ENCODE peak calls at places on chromosomes 12 and 14, in four cellular contexts. L is uterus, Y is endothelial cell of umbilical vein, K is Peyer's patch. P is an unnamed sample. For H3K4me1, the result is how much of the 10 kb centered on the place peaks cover.

GRCh38 chr14:33588771-33589170 is 362.1 kb downstream of the EGLN3 start:
- DNase-seq in L (no peak), Y (no peak), K (no peak), P (no peak)

GRCh38 chr12:47885012-47885501 is 19.7 kb downstream of the VDR start:
- DNase-seq in L (no peak), Y (no peak), K (no peak), P (no peak)

GRCh38 chr12:104387190-104387589 is 69.6 kb upstream of the CHST11 start:
- DNase-seq in L (no peak), Y (no peak), K (no peak), P (no peak)

GRCh38 chr12:113136128-113136989 is 798 bp upstream of the RASAL1 start:
- DNase-seq in L (no peak), Y (no peak), K (peak), P (peak)

GRCh38 chr12:104514127-104514810 is 57.5 kb downstream of the CHST11 start:
- DNase-seq in L (no peak), Y (no peak), K (no peak), P (no peak)

GRCh38 chr12:102144221-102144620 is 24.2 kb downstream of the PARPBP start:
- DNase-seq in L (no peak), Y (no peak), K (no peak), P (no peak)

GRCh38 chr14:68173227-68173972 is 353.8 kb downstream of the RAD51B start:
- DNase-seq in L (no peak), Y (no peak), K (no peak), P (no peak)

GRCh38 chr12:3222306-3222705 is 145.1 kb downstream of the TSPAN9 start:
- DNase-seq in L (no peak), Y (no peak), K (no peak), P (no peak)

GRCh38 chr12:1469063-1469462 is 125.3 kb downstream of the FBXL14 start:
- DNase-seq in L (no peak), Y (no peak), K (no peak), P (no peak)

GRCh38 chr14:49972840-49973239 is 80.0 kb downstream of the ARF6 start:
- DNase-seq in L (peak), Y (peak), K (no peak), P (peak)

GRCh38 chr12:111256629-111257434 is 112.1 kb downstream of the PHETA1 start:
- DNase-seq in L (no peak), Y (no peak), K (no peak), P (no peak)

GRCh38 chr12:112555621-112556233 is 137.0 kb downstream of the PTPN11 start:
- DNase-seq in L (no peak), Y (no peak), K (no peak), P (no peak)

GRCh38 chr12:10749700-10750384 is 26.7 kb upstream of the YBX3 start:
- DNase-seq in L (peak), Y (peak), K (peak), P (peak)

GRCh38 chr12:95445884-95446482 is 28.0 kb upstream of the METAP2 start:
- DNase-seq in L (no peak), Y (no peak), K (no peak), P (no peak)

GRCh38 chr14:24394275-24394674 is 4.5 kb upstream of the NYNRIN start:
- DNase-seq in L (no peak), Y (no peak), K (no peak), P (no peak)

GRCh38 chr14:102782974-102783373 is 5.7 kb downstream of the TRAF3 start:
- DNase-seq in L (no peak), Y (no peak), K (no peak), P (no peak)

GRCh38 chr14:91149462-91149861 is 35.6 kb downstream of the DGLUCY start:
- DNase-seq in L (peak), Y (peak), K (no peak), P (peak)

GRCh38 chr12:122834921-122835692 is at the start of gene HIP1R:
- DNase-seq in L (no peak), Y (peak), K (peak), P (peak)

GRCh38 chr14:94489336-94489735 is 13.3 kb upstream of the SERPINA9 start:
- DNase-seq in L (no peak), Y (no peak), K (no peak), P (no peak)

GRCh38 chr14:28102814-28103213 is 663.8 kb upstream of the FOXG1 start:
- DNase-seq in L (no peak), Y (no peak), K (no peak), P (no peak)

GRCh38 chr12:103647267-103647666 is 60.2 kb downstream of the STAB2 start:
- DNase-seq in L (no peak), Y (peak), K (no peak), P (no peak)

GRCh38 chr12:119780786-119781434 is 96.2 kb downstream of the CIT start:
- DNase-seq in L (no peak), Y (peak), K (no peak), P (peak)

GRCh38 chr14:86257973-86258372 is 728.0 kb downstream of the FLRT2 start:
- DNase-seq in L (no peak), Y (no peak), K (no peak), P (no peak)

GRCh38 chr12:6962285-6963015 is 8.0 kb downstream of the PHB2 start:
- DNase-seq in L (no peak), Y (no peak), K (no peak), P (peak)

DNA sequence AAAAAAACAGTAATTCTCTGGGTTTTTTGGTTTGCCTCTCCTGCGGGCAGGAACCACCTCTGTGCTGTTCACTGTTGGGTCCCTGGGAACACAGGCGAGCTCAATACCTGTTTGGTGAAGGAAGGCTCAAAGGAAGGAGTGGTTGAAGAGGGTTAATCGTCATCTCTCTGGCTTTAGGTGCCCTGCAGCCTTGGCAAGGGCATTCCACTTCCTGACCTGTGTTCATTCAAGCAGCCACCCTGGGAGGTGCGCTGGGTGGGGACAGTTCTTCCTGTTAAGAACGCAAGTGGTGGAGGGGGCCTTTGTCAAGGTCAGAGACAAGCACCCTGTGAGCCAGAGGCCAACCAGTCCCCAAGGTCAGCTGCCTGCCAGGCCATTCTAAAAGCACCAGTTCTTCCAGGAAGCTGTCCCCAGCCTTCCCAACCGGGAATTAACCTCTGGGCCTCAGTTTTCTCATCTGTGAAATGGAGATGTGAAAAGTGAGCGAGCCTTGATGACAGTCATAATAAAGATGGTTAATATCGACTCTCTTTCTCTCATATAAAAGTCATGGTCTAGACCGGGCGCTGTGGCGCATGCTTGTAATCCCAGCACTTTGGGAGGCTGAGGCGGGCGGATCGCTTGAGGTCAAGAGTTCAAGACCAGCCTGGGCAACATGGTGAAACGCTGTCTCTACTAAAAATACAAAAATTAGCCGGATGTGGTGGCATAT is 6.3 kb downstream of the RHOF start:
- DNase-seq in L (no peak), Y (no peak), K (peak), P (peak)
- H3K4me1 ChIP-seq in L (under half), Y (under half), K (half or more), P (under half)

GRCh38 chr12:124458992-124459851 is 108.2 kb downstream of the NCOR2 start:
- DNase-seq in L (no peak), Y (no peak), K (no peak), P (no peak)
- TF ChIP-seq POLR2A in L (no peak), Y (no peak), K (no peak), P (no peak)

DNA sequence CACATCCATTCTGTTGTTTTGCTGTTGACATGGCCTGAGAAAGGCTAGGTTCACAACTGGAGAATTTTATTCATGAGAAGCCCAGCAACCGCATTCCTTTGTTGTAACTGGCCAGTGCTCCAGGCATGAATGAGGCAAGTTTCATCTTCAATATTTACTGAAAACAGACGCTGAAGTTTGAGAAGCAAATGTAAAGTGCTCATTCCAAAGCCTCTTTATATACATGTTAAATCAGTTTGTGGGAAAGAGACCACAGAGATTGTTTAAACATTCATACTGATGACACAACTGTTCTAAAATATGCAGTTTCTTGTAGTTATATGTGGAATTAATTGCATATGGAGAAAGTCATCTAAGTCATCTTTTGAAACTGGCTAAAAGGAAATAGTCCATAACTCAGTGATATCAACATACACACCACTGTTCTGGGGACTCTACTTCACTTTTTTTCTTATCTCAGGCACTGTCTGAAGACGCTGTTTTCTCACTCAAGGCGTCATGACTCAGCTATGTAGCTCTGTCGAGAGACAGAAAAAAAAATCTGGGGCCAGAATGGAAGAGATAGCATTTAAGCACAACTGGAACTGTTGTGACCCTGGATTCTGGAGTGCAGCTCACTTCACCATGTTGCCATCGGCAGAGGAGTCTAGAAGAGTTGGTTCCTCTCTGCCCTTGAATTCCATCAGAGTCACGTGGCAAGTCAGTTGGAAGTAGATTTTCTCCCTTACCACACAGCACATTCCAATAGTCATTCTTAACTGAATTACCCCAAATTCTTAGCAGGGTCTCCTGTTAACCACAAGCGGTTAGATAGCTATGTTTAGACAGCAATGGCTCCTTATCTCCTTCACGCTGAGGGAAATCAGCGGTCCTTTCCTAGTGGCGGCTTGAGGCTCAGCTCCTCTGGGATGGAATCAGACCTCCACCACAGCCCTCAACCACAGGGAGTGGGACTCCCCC is 258.4 kb upstream of the HMGA2 start:
- DNase-seq in L (no peak), Y (peak), K (no peak), P (no peak)
- H3K4me3 ChIP-seq in L (no peak), Y (no peak), K (no peak), P (no peak)

GRCh38 chr12:52070243-52070925 is 606 bp downstream of the ATG101 start:
- DNase-seq in L (no peak), Y (no peak), K (no peak), P (no peak)
- H3K4me1 ChIP-seq in L (under half), Y (under half), K (under half), P (under half)

DNA sequence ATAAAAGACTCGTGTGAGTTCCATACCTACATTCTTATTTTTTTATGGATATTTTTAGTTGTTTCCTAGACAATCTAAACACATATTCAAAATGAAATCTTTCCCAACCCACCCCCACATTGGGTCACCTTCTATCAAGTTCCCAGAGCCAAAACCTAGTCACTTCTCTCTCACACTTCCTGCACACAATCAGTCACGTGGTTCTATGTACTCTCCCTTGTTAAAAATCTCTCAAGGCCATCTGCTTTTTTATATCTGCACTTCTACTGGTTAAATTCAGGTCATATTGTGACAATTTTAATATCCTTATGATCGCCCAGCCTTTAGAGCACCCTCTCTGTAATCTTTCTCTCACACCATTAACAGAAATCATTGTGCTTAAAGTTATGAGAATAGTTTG is 175.0 kb upstream of the SYT10 start:
- DNase-seq in L (no peak), Y (no peak), K (no peak), P (no peak)
- TF ChIP-seq POLR2A in L (no peak), Y (no peak), K (no peak), P (no peak)

GRCh38 chr14:100213587-100213955 is 25.4 kb upstream of the YY1 start:
- DNase-seq in L (no peak), Y (no peak), K (no peak), P (no peak)

GRCh38 chr14:100212476-100213333 is 26.2 kb upstream of the YY1 start:
- DNase-seq in L (no peak), Y (no peak), K (no peak), P (no peak)

GRCh38 chr14:100213956-100214767 is 24.8 kb upstream of the YY1 start:
- DNase-seq in L (peak), Y (peak), K (peak), P (peak)

GRCh38 chr14:100215330-100215885 is 23.5 kb upstream of the YY1 start:
- DNase-seq in L (no peak), Y (no peak), K (no peak), P (no peak)

GRCh38 chr14:100214768-100215079 is 24.2 kb upstream of the YY1 start:
- DNase-seq in L (no peak), Y (no peak), K (no peak), P (no peak)
- H3K4me3 ChIP-seq in L (peak), Y (no peak), K (peak), P (peak)